ENCODE peak calls at places on chromosomes 12 and 14, in six cellular contexts. U is esophagus squamous epithelium, G is left ventricle myocardium inferior, D is tibial nerve, L is esophagus muscularis mucosa, F is osteoblast. A is an unnamed sample.

GRCh38 chr12:6891637-6892036 is 13.0 kb upstream of the LRRC23 start:
- DNase-seq in U (no peak), G (no peak), D (no peak), L (no peak), F (no peak), A (no peak)

GRCh38 chr12:112107728-112108447 is 695 bp downstream of the NAA25 start:
- DNase-seq in U (no peak), G (no peak), D (no peak), L (no peak), F (peak), A (peak)

GRCh38 chr12:92244036-92244435 is 98.4 kb upstream of the BTG1 start:
- DNase-seq in U (no peak), G (no peak), D (peak), L (no peak), F (no peak), A (no peak)

GRCh38 chr12:46267618-46268348 is 1.1 kb downstream of the SLC38A1 start:
- DNase-seq in U (no peak), G (no peak), D (peak), L (no peak), F (peak), A (peak)

GRCh38 chr12:74489543-74489942 is 48.1 kb upstream of the ATXN7L3B start:
- DNase-seq in U (no peak), G (no peak), D (no peak), L (no peak), F (no peak), A (no peak)

GRCh38 chr12:82124711-82125110 is 233.5 kb downstream of the CCDC59 start:
- DNase-seq in U (no peak), G (no peak), D (no peak), L (no peak), F (no peak), A (no peak)

GRCh38 chr12:2691001-2691339 is 103.8 kb upstream of the FKBP4 start:
- DNase-seq in U (no peak), G (no peak), D (no peak), L (no peak), F (peak), A (no peak)

GRCh38 chr14:58298880-58299664 is 717 bp downstream of the ARID4A start:
- DNase-seq in U (no peak), G (peak), D (no peak), L (no peak), F (peak), A (peak)

GRCh38 chr12:50241178-50241577 is 42.1 kb downstream of the LIMA1 start:
- DNase-seq in U (no peak), G (no peak), D (no peak), L (no peak), F (no peak), A (no peak)

GRCh38 chr12:68237068-68237467 is 11.5 kb upstream of the IL26 start:
- DNase-seq in U (no peak), G (no peak), D (no peak), L (no peak), F (no peak), A (no peak)
- H3K27ac ChIP-seq in U (peak), G (peak), D (no peak), L (no peak), F (peak), A (no peak)

GRCh38 chr12:43332977-43333649 is 218.9 kb downstream of the ADAMTS20 start:
- DNase-seq in U (no peak), G (no peak), D (no peak), L (no peak), F (peak), A (no peak)
- H3K4me3 ChIP-seq in U (no peak), G (no peak), D (no peak), L (no peak), F (no peak), A (no peak)

DNA sequence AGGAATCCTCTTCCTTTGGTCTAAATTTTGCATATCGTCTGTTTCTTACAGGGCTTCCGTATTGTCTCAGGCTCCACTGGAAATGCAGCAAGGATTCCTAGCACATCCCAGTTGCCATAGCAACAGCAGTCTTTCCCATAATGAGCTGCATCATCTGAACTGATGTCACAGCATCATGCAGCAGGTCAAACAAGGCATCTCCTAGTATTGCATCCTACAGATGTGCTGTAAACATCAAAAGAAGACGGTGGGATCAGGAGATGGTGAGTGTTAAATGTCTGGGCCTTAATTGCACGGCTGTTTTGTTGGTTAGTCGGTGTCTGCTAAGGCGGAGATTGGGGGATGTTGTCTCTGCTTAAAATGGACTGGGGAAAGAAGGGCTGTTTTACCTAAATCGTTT is at the start of gene AKAP6:
- DNase-seq in U (no peak), G (no peak), D (no peak), L (no peak), F (no peak), A (no peak)
- H3K27ac ChIP-seq in U (no peak), G (no peak), D (no peak), L (no peak), F (no peak), A (no peak)

DNA sequence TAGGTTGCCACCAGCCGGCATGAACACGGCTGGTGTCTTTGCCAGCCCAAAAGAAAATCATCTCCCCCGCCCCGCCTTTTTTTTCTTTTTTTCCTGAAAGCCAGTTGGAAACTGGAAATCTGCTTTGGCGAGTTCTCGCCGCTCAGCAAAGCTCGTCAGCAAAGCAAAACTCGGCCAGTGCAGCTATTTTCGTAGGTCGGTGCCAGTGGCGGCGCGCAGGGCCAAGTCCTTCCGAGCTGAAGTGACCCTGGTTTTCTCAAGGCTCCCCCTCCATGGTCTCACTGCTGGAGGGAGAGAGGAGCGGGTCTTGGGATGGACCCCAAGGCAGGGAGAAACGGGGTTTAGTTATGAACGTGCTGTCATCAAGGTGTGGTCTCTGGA is 248.4 kb upstream of the RTL1 start:
- DNase-seq in U (no peak), G (no peak), D (no peak), L (no peak), F (no peak), A (no peak)
- H3K4me3 ChIP-seq in U (no peak), G (no peak), D (no peak), L (peak), F (peak), A (no peak)

GRCh38 chr14:88255798-88256197 is 67.3 kb downstream of the KCNK10 start:
- DNase-seq in U (no peak), G (no peak), D (no peak), L (no peak), F (no peak), A (no peak)
- H3K27ac ChIP-seq in U (no peak), G (no peak), D (no peak), L (no peak), F (no peak), A (no peak)

GRCh38 chr14:100587763-100588411 is 670 bp upstream of the BEGAIN start:
- DNase-seq in U (no peak), G (peak), D (no peak), L (no peak), F (peak), A (no peak)
- H3K4me3 ChIP-seq in U (no peak), G (no peak), D (no peak), L (no peak), F (no peak), A (no peak)